ENCODE peak calls at places on chromosomes 6 and 20, in nine cellular contexts. S is naive thymus-derived CD8-positive, alpha-beta T cell; D is HTR-8/SVneo; Z is ELR; O is activated gamma-delta T cell treated with Interleukin-2 at 50 U/mL for 16 hours; V is epithelial cell of esophagus; R is substantia nigra; Y is CD4-positive, CD25-positive, alpha-beta regulatory T cell; F is MV-4-11. H is an unnamed sample.

GRCh38 chr6:143961868-143962643 is 46.0 kb downstream of the PLAGL1 start:
- DNase-seq in O (no peak), Y (no peak), S (no peak), F (no peak), Z (no peak), D (no peak), R (no peak), V (no peak), H (no peak)

GRCh38 chr20:25860531-25861150 is 164.0 kb upstream of the ZNF337 start:
- DNase-seq in Z (no peak), R (no peak), D (no peak), S (no peak), Y (no peak), V (no peak), O (no peak), F (no peak), H (no peak)

GRCh38 chr6:106939208-106939607 is 35.3 kb downstream of the CD24 start:
- DNase-seq in F (no peak), O (no peak), V (no peak), Y (no peak), Z (no peak), R (no peak), S (no peak), D (no peak), H (no peak)

GRCh38 chr6:53673138-53673801 is 7.7 kb upstream of the KLHL31 start:
- DNase-seq in Y (no peak), R (no peak), V (peak), F (no peak), D (peak), O (no peak), Z (peak), S (no peak), H (peak)

GRCh38 chr6:3794092-3794491 is 42.6 kb upstream of the PXDC1 start:
- DNase-seq in Z (no peak), S (no peak), V (no peak), O (no peak), R (no peak), Y (no peak), F (peak), D (no peak), H (no peak)

GRCh38 chr6:9208956-9209355 is 773.6 kb upstream of the SLC35B3 start:
- DNase-seq in V (peak), Y (no peak), F (no peak), D (no peak), O (no peak), R (no peak), Z (no peak), S (no peak), H (no peak)

GRCh38 chr6:22271044-22271443 is 25.8 kb downstream of the PRL start:
- DNase-seq in O (no peak), Y (no peak), V (no peak), D (no peak), R (no peak), F (peak), Z (no peak), S (no peak), H (no peak)

GRCh38 chr6:41922154-41922553 is 855 bp downstream of the BYSL start:
- DNase-seq in V (no peak), D (no peak), O (no peak), R (no peak), F (no peak), Y (no peak), Z (peak), S (no peak), H (no peak)

GRCh38 chr20:53778041-53778516 is 184.4 kb upstream of the ZNF217 start:
- DNase-seq in Z (no peak), Y (no peak), R (no peak), S (no peak), O (no peak), D (no peak), V (peak), F (no peak), H (peak)

GRCh38 chr6:3296537-3297453 is 38.0 kb downstream of the PSMG4 start:
- DNase-seq in F (no peak), Y (no peak), Z (peak), D (no peak), O (no peak), S (no peak), R (no peak), V (no peak), H (no peak)

GRCh38 chr20:48326434-48326691 is 501.4 kb downstream of the PREX1 start:
- DNase-seq in Y (no peak), R (no peak), D (no peak), V (no peak), O (no peak), F (no peak), Z (no peak), S (no peak), H (no peak)

GRCh38 chr6:43878127-43878634 is 108.2 kb downstream of the VEGFA start:
- DNase-seq in F (no peak), Y (no peak), Z (no peak), R (no peak), O (no peak), V (no peak), D (no peak), S (no peak), H (no peak)

GRCh38 chr6:15592610-15593009 is 70.2 kb downstream of the DTNBP1 start:
- DNase-seq in S (no peak), D (no peak), Y (no peak), O (no peak), F (no peak), Z (no peak), R (no peak), V (no peak), H (no peak)

GRCh38 chr20:11919571-11919970 is 1.9 kb downstream of the BTBD3 start:
- DNase-seq in V (no peak), R (no peak), S (no peak), O (no peak), D (no peak), Z (no peak), Y (no peak), F (no peak), H (no peak)

GRCh38 chr6:3742426-3743344 is 8.8 kb downstream of the PXDC1 start:
- DNase-seq in Z (peak), S (peak), R (peak), V (peak), F (peak), Y (peak), O (peak), D (peak), H (peak)

GRCh38 chr6:116557863-116558262 is 4.3 kb downstream of the CALHM4 start:
- DNase-seq in Z (peak), O (no peak), F (no peak), V (peak), Y (no peak), D (peak), S (no peak), R (no peak), H (peak)

GRCh38 chr20:35542990-35543389 is 1.1 kb downstream of the ERGIC3 start:
- DNase-seq in F (no peak), Z (no peak), S (no peak), D (no peak), R (no peak), O (no peak), V (no peak), Y (no peak), H (no peak)

GRCh38 chr6:72595812-72596211 is 26.1 kb upstream of the KCNQ5 start:
- DNase-seq in R (no peak), F (no peak), O (no peak), S (no peak), V (no peak), Y (no peak), Z (no peak), D (no peak), H (no peak)

H was measured in MCF 10A.